ENCODE peak calls at places on chromosomes 6 and 20, in eight cellular contexts. B is upper lobe of left lung, E is stomach, Q is Panc1, O is vagina, M is HCT116, T is prostate gland, H is suprapubic skin. J is an unnamed sample.

GRCh38 chr20:25269057-25269832 is 21.4 kb downstream of the PYGB start:
- DNase-seq in T (no peak), M (no peak), O (no peak), Q (no peak), H (peak), B (no peak), E (peak), J (no peak)

GRCh38 chr6:17115251-17116089 is 13.6 kb downstream of the STMND1 start:
- DNase-seq in O (no peak), M (peak), Q (peak), T (no peak), H (no peak), E (no peak), B (no peak), J (no peak)

GRCh38 chr6:12545837-12546658 is 170.5 kb upstream of the PHACTR1 start:
- DNase-seq in B (no peak), O (no peak), E (no peak), M (peak), Q (peak), H (no peak), T (no peak), J (no peak)

GRCh38 chr20:2742934-2743559 is 50.5 kb downstream of the EBF4 start:
- DNase-seq in H (no peak), M (peak), Q (no peak), E (peak), B (peak), T (no peak), O (peak), J (no peak)

GRCh38 chr20:46309945-46310344 is 1.6 kb upstream of the CDH22 start:
- DNase-seq in T (no peak), B (no peak), Q (no peak), E (no peak), M (no peak), H (no peak), O (no peak), J (no peak)

GRCh38 chr6:168016176-168016620 is 18.7 kb downstream of the KIF25 start:
- DNase-seq in Q (no peak), M (no peak), H (no peak), T (no peak), E (no peak), O (peak), B (no peak), J (no peak)

GRCh38 chr6:167996424-167997199 is 859 bp upstream of the KIF25 start:
- DNase-seq in B (no peak), O (peak), M (no peak), E (no peak), T (no peak), H (no peak), Q (no peak), J (no peak)

GRCh38 chr6:134065706-134066105 is 13.3 kb upstream of the SLC2A12 start:
- DNase-seq in E (no peak), O (no peak), Q (no peak), T (no peak), H (no peak), B (no peak), M (peak), J (no peak)

GRCh38 chr20:56805313-56805712 is 176.2 kb downstream of the TFAP2C start:
- DNase-seq in T (no peak), E (no peak), Q (no peak), H (no peak), B (no peak), M (no peak), O (no peak), J (no peak)

GRCh38 chr6:138987299-138987642 is 782 bp downstream of the REPS1 start:
- DNase-seq in M (no peak), H (peak), E (no peak), T (peak), O (no peak), Q (no peak), B (no peak), J (no peak)

GRCh38 chr20:44247676-44248419 is 740 bp downstream of the GDAP1L1 start:
- DNase-seq in H (no peak), T (no peak), E (no peak), Q (no peak), O (no peak), M (no peak), B (no peak), J (no peak)

GRCh38 chr20:50666709-50667310 is 24.5 kb downstream of the RIPOR3 start:
- DNase-seq in E (no peak), T (no peak), M (no peak), Q (no peak), H (no peak), B (no peak), O (no peak), J (no peak)

GRCh38 chr6:131096786-131097185 is 33.7 kb upstream of the EPB41L2 start:
- DNase-seq in B (no peak), H (no peak), O (no peak), E (no peak), T (no peak), Q (no peak), M (no peak), J (no peak)

GRCh38 chr6:22848121-22848520 is 278.8 kb downstream of the HDGFL1 start:
- DNase-seq in H (no peak), T (no peak), M (no peak), E (no peak), O (no peak), Q (no peak), B (no peak), J (peak)

GRCh38 chr20:44579313-44580090 is 2.9 kb upstream of the PKIG start:
- DNase-seq in B (no peak), O (no peak), E (no peak), T (no peak), Q (no peak), M (no peak), H (no peak), J (no peak)

GRCh38 chr6:157407637-157408036 is 26.6 kb downstream of the ZDHHC14 start:
- DNase-seq in M (no peak), Q (no peak), O (no peak), E (no peak), H (no peak), B (no peak), T (no peak), J (no peak)

GRCh38 chr6:71298459-71298858 is 9.8 kb downstream of the OGFRL1 start:
- DNase-seq in B (no peak), H (no peak), Q (no peak), M (no peak), T (no peak), E (no peak), O (no peak), J (no peak)

GRCh38 chr20:17898548-17898994 is 70.0 kb downstream of the SNX5 start:
- DNase-seq in B (peak), M (peak), T (peak), E (peak), Q (peak), O (no peak), H (peak), J (peak)

GRCh38 chr20:45036044-45036755 is 64.7 kb downstream of the KCNS1 start:
- DNase-seq in M (peak), O (no peak), B (no peak), Q (no peak), E (no peak), H (no peak), T (no peak), J (no peak)

GRCh38 chr20:10922941-10923340 is 249.1 kb upstream of the JAG1 start:
- DNase-seq in Q (no peak), B (no peak), O (no peak), M (no peak), T (no peak), H (no peak), E (no peak), J (peak)

GRCh38 chr6:152642578-152643375 is 5.6 kb upstream of the SYNE1 start:
- DNase-seq in Q (peak), O (no peak), T (peak), M (peak), E (peak), H (no peak), B (peak), J (no peak)

GRCh38 chr20:38343107-38343797 is 3.0 kb upstream of the LBP start:
- DNase-seq in M (no peak), B (no peak), O (no peak), Q (no peak), E (peak), H (no peak), T (peak), J (no peak)

GRCh38 chr6:28977351-28978136 is 27.6 kb downstream of the ZNF311 start:
- DNase-seq in Q (no peak), O (no peak), M (no peak), E (no peak), B (no peak), H (no peak), T (no peak), J (peak)

GRCh38 chr6:7262037-7262461 is 51.0 kb downstream of the SSR1 start:
- DNase-seq in B (peak), O (no peak), H (no peak), E (no peak), Q (no peak), T (no peak), M (no peak), J (no peak)

GRCh38 chr20:5888051-5888450 is 62.3 kb downstream of the TRMT6 start:
- DNase-seq in Q (no peak), T (no peak), M (no peak), H (no peak), B (no peak), O (no peak), E (no peak), J (no peak)

GRCh38 chr6:159969921-159970320 is 1.0 kb downstream of the IGF2R start:
- DNase-seq in Q (no peak), E (peak), T (peak), O (no peak), M (peak), H (peak), B (peak), J (no peak)

GRCh38 chr20:2005831-2006426 is 12.1 kb upstream of the PDYN start:
- DNase-seq in E (peak), B (peak), T (peak), O (no peak), M (peak), Q (no peak), H (no peak), J (peak)

GRCh38 chr20:24816907-24817306 is 132.2 kb upstream of the CST7 start:
- DNase-seq in E (no peak), Q (no peak), B (no peak), T (no peak), O (no peak), H (peak), M (no peak), J (no peak)

GRCh38 chr6:27977387-27977786 is 20.3 kb downstream of the OR2B6 start:
- DNase-seq in Q (no peak), B (no peak), E (no peak), O (no peak), H (no peak), M (no peak), T (no peak), J (no peak)

GRCh38 chr6:151680846-151681425 is 126.5 kb upstream of the ESR1 start:
- DNase-seq in B (no peak), O (no peak), E (no peak), T (no peak), M (no peak), H (no peak), Q (no peak), J (no peak)

GRCh38 chr6:159074120-159074684 is 29.4 kb upstream of the TAGAP start:
- DNase-seq in T (no peak), O (no peak), Q (no peak), M (peak), E (no peak), B (no peak), H (no peak), J (no peak)

GRCh38 chr6:52497652-52498408 is 77.7 kb downstream of the EFHC1 start:
- DNase-seq in M (no peak), Q (no peak), H (no peak), E (no peak), O (no peak), T (no peak), B (peak), J (no peak)
- TF ChIP-seq POLR2AphosphoS5 in M (no peak), Q (no peak), H (no peak), E (no peak), O (no peak), T (no peak), B (no peak), J (no peak)

GRCh38 chr6:73471686-73472290 is 10.3 kb downstream of the MTO1 start:
- DNase-seq in T (no peak), O (no peak), H (no peak), B (no peak), E (no peak), M (no peak), Q (no peak), J (no peak)
- H3K4me3 ChIP-seq in T (no peak), O (no peak), H (no peak), B (no peak), E (no peak), M (no peak), Q (no peak), J (no peak)

GRCh38 chr20:59161626-59162170 is 1.9 kb upstream of the ZNF831 start:
- DNase-seq in M (no peak), H (no peak), Q (no peak), T (no peak), E (no peak), B (no peak), O (no peak), J (no peak)
- H3K27ac ChIP-seq in M (no peak), H (no peak), Q (no peak), T (no peak), E (no peak), B (no peak), O (peak), J (no peak)

GRCh38 chr6:5906842-5907241 is 99.9 kb downstream of the NRN1 start:
- DNase-seq in H (no peak), E (no peak), Q (no peak), M (no peak), B (no peak), T (no peak), O (no peak), J (no peak)

GRCh38 chr6:5904527-5904926 is 102.2 kb downstream of the NRN1 start:
- DNase-seq in Q (no peak), E (no peak), O (no peak), M (no peak), T (no peak), H (no peak), B (no peak), J (no peak)

GRCh38 chr6:5906340-5906670 is 100.4 kb downstream of the NRN1 start:
- DNase-seq in Q (no peak), H (no peak), T (no peak), B (no peak), O (no peak), M (no peak), E (no peak), J (no peak)

DNA sequence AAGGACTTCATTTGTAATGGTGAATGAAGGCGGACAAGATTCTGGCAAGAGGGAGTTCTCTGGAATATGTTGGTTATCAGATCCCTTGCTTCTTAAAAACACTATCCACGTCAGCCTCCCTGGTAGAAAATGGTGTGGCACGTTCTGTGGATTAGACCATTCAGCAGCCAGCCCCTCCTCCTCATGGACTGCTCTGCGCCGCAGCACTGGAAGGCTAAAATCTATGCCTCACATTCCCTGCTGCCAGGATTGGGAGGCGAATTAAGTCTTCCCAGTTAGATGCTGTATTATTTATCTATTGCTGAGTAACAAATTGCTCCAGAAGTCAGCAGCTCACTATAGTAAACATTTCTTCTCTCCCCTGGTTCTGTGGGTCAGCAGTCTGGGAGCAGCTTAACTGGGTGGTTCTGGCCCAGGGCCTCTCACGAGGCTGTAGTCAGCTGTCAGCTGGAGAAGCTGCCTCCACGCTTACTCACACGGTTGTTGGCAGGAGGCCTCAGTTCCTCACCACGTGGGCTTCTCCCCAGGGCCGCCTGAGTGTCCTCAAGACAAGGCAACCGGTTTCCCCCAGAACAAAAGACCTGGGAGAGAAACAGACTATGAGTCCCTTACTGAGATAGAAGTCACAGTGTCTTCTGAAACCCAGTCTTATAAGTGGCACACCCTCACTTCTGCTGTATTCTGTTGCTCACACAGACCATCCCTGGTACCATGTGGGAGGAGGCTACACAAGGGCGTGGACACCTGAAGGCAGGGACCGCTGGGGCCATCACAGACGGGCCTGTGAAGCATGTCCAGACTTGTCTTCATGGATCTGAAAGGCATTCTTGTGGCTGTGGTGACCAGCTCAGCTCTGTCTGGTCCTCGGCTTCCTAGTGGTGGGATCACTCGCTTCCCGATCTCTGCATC is 101.0 kb downstream of the NRN1 start:
- DNase-seq in M (no peak), E (peak), Q (no peak), O (no peak), B (peak), H (peak), T (no peak), J (no peak)
- TF ChIP-seq POLR2AphosphoS5 in M (no peak), E (no peak), Q (no peak), O (peak), B (no peak), H (no peak), T (no peak), J (no peak)

GRCh38 chr6:32194388-32194787 is 1.9 kb upstream of the GPSM3 start:
- DNase-seq in B (no peak), E (no peak), Q (no peak), O (no peak), H (no peak), M (no peak), T (no peak), J (no peak)

GRCh38 chr6:32191696-32192607 is 491 bp downstream of the GPSM3 start:
- DNase-seq in E (no peak), H (peak), T (no peak), M (no peak), B (no peak), O (no peak), Q (no peak), J (no peak)

GRCh38 chr6:32190054-32190945 is at the start of gene PBX2:
- DNase-seq in Q (no peak), O (no peak), M (peak), T (peak), E (peak), B (peak), H (peak), J (peak)

GRCh38 chr6:32190946-32191677 is 1.1 kb upstream of the PBX2 start:
- DNase-seq in O (no peak), M (no peak), H (no peak), T (no peak), Q (no peak), B (no peak), E (no peak), J (no peak)

DNA sequence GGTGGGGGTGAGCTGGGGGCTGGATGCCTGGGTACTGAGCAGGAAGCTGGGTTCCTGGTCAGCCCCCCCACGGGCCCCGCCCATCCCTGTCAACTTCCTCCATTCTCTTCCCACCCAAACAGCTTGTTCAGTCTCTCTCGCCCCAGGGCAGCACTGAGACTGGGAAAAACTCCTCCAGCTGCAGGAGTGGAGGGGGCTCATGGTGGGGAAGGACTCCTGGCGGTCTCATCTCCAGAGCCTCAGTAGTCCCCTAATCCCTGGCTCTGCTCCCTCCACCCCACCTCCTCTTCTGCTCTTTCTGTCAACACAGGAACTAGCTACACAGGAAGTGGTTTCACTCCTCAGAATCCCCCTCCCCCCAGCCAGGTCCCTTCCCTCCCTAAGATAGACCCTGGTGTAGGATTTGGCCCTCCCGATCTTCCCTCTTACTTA is at the start of gene GPSM3:
- DNase-seq in O (no peak), T (no peak), Q (no peak), B (peak), M (no peak), E (peak), H (no peak), J (peak)
- H3K4me3 ChIP-seq in O (peak), T (no peak), Q (no peak), B (peak), M (no peak), E (peak), H (peak), J (peak)

GRCh38 chr6:34234667-34235604 is 1.7 kb upstream of the HMGA1 start:
- DNase-seq in B (no peak), T (no peak), O (no peak), H (peak), M (no peak), E (no peak), Q (no peak), J (no peak)
- H3K27ac ChIP-seq in B (peak), T (peak), O (peak), H (peak), M (peak), E (peak), Q (peak), J (no peak)

GRCh38 chr6:162526960-162527359 is 200.6 kb downstream of the PRKN start:
- DNase-seq in B (no peak), T (no peak), H (no peak), Q (no peak), O (no peak), E (no peak), M (no peak), J (no peak)
- TF ChIP-seq POLR2AphosphoS5 in B (no peak), T (no peak), H (no peak), Q (no peak), O (no peak), E (no peak), M (no peak), J (no peak)

DNA sequence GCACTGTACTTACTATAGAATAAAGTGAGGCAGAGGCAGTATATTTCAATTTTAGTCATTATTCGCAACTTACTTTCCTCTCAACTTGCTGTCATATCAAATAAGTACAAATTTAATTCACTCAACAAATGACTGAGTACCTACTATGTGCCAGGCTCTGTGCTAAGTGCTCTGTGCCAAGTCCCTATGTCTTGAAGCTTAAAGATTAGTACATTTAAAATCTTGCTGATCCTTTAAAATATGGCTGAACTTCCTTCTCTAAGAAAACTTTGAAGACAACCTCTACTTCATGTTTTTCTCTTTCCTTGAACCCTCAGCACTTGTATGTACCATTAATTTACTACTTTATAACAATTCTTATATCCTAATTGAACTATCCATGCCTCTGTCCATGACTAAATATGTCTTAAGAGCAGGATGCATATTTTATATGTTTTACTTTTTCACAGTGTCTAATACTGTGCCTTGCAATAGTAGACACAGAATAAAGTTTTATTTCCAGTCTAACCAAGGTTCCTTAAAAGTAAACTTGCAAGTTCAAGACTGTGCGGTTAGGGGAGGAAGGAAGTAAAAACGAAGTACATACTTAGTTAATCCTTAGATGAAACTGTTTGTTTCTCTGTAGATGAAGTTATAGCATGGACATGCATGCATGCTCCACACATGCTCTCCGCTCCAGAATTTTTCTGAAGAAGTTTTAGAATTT is 10.0 kb upstream of the LATS1 start:
- DNase-seq in M (no peak), O (no peak), H (no peak), Q (no peak), T (no peak), B (no peak), E (no peak), J (no peak)
- H3K4me3 ChIP-seq in M (no peak), O (no peak), H (no peak), Q (no peak), T (no peak), B (no peak), E (no peak), J (no peak)